ENCODE peak calls at places on chromosome 21, in five cellular contexts. J is dorsolateral prefrontal cortex, N is psoas muscle, M is aorta, D is thoracic aorta. Z is an unnamed sample.

GRCh38 chr21:37145635-37146111 is 72.6 kb downstream of the TTC3 start:
- DNase-seq in J (no peak), N (no peak), M (no peak), D (no peak), Z (no peak)

GRCh38 chr21:40425981-40426380 is 421.0 kb downstream of the DSCAM start:
- DNase-seq in J (no peak), N (no peak), M (no peak), D (no peak), Z (no peak)

GRCh38 chr21:14013056-14013603 is 197.6 kb downstream of the LIPI start:
- DNase-seq in J (no peak), N (no peak), M (no peak), D (no peak), Z (no peak)

GRCh38 chr21:17660449-17660848 is 47.7 kb upstream of the BTG3 start:
- DNase-seq in J (no peak), N (no peak), M (no peak), D (no peak), Z (no peak)

GRCh38 chr21:31330144-31330483 is 13.9 kb downstream of the TIAM1 start:
- DNase-seq in J (no peak), N (no peak), M (no peak), D (no peak), Z (no peak)

GRCh38 chr21:44872568-44873355 is 728 bp downstream of the PTTG1IP start:
- DNase-seq in J (peak), N (peak), M (peak), D (peak), Z (no peak)

GRCh38 chr21:28436286-28436932 is 556.3 kb downstream of the LTN1 start:
- DNase-seq in J (no peak), N (no peak), M (no peak), D (no peak), Z (no peak)

GRCh38 chr21:35924714-35925301 is 135.5 kb downstream of the SETD4 start:
- DNase-seq in J (no peak), N (peak), M (no peak), D (no peak), Z (peak)

GRCh38 chr21:38804030-38804616 is 1.6 kb upstream of the ETS2 start:
- DNase-seq in J (no peak), N (no peak), M (no peak), D (no peak), Z (no peak)

GRCh38 chr21:36005018-36005417 is 55.3 kb downstream of the SETD4 start:
- DNase-seq in J (no peak), N (no peak), M (no peak), D (no peak), Z (no peak)

GRCh38 chr21:27047331-27048314 is 80.7 kb upstream of the ADAMTS5 start:
- DNase-seq in J (no peak), N (no peak), M (no peak), D (no peak), Z (no peak)

GRCh38 chr21:24265987-24266386 is 1341.3 kb downstream of the MRPL39 start:
- DNase-seq in J (no peak), N (no peak), M (no peak), D (no peak), Z (no peak)

DNA sequence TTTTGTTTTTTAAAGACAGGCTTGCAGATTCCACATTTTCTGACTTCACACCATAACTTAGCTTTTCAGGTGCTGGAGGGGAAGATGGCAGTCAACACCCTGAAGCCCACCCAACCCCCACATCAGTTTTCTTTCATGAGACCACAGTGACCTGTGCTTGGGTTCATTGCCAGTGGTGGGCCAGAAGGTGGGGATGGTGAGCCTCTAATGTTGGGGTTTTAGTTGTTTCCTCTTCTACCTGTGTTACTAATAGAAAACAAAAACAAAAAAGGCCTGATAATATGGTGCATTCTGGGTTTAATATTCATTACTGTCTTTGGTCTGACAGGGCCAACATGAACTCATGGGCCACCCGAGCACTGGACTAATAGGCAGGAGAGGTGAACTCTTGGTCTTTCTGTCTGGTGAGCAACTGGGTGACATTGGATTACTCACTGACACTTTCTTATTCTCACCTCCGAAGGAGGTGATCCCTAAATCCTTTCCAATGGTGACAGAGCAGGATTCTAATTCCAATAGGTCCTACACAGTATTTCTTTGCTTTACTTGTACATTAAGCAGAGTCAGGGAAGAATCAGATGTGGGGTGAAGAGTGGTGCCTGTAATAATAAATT is 132.8 kb downstream of the CLIC6 start:
- DNase-seq in J (no peak), N (no peak), M (no peak), D (no peak), Z (no peak)
- H3K27ac ChIP-seq in J (no peak), N (peak), M (no peak), D (no peak), Z (no peak)

DNA sequence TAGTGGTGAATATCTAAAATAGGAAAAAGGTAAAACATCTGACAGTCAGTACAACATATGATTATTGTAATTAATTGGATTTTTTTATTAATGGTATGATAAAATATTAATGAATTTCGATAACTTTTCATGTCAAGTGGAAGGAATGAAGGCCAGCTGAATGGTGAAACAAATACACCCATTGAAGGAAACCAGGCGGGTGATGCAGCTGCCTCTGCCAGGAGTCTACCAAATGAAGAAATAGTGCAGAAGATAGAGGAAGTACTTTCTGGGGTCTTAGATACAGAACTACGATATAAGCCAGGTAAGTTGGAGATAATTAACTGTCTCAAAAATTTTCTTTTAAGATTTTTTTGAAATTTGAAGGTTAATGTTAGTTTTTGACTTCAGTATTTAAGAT is 3.2 kb downstream of the SON start:
- DNase-seq in J (no peak), N (no peak), M (no peak), D (no peak), Z (no peak)
- H3K27ac ChIP-seq in J (no peak), N (peak), M (no peak), D (no peak), Z (no peak)

DNA sequence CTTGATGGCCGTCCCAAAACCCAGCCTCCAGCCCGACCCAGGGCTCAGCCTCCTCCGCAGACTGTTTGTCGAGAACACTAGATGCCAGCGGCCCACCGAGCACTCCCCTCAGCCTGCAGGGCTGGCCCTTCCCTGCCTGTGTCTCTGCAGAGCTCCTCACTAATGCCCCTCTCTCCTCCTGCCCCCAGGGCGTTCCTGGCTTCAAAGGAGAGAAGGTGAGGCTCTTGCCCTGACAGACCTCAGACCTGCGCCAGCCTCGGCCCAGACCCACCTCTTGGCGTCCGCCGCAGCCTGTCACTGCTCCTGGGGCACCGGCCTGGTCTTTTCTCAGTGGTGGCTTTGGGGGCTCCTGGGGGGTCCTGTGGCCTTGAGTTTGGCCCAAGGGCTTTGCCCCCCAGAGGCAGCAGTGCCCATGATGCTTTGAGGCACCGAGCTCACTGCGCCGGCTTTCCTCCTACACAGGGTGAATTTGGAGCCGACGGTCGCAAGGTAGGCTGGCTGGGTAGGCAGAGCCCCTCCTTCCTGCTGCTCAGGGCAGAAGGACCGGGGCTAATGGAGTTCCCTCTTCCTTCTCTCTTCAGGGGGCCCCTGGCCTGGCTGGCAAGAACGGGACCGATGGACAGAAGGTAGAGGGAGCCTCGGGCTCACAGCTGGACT is 18.4 kb downstream of the COL6A2 start:
- DNase-seq in J (peak), N (peak), M (peak), D (no peak), Z (peak)
- H3K27ac ChIP-seq in J (no peak), N (no peak), M (no peak), D (no peak), Z (no peak)

GRCh38 chr21:46029201-46029924 is 47.8 kb downstream of the COL6A1 start:
- DNase-seq in J (no peak), N (no peak), M (no peak), D (no peak), Z (no peak)
- H3K27ac ChIP-seq in J (no peak), N (no peak), M (no peak), D (no peak), Z (no peak)

DNA sequence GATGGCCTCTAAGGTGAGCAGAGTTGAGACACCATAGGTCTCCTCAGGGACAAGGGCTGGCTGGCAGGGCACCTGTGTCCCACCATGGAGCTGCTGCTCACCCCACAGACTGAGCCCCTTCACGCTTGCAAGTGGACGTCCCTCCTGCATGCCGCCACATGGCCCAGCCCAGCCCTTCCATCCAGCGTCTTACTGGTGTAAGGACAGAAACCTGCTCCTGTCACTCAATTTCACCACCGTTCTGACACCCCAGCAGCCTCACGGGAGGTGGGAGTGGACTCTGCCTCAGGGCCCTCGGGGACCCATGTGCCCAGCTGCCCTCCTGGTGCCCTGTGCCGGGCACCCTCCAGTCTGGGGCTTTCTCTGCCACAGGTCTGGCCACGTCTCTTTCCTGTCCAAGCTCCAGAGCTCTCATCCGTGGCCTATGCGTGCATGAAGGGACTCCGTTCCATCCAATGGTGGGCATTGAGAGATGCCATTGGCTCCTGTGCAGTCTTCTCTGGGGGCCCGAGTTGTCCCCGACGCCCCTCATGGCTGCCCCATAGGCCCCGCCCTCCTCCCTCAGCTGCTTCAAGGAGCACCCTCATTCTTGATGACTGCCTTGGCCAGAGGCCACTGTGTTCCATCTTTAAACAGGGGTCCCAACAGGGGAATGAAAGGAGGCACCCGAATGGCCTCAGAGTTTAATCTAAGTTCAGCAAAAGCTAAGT is 42.6 kb upstream of the COL6A1 start:
- DNase-seq in J (no peak), N (peak), M (no peak), D (no peak), Z (no peak)
- H3K27ac ChIP-seq in J (no peak), N (no peak), M (no peak), D (no peak), Z (no peak)

GRCh38 chr21:43346551-43346950 is 80.4 kb downstream of the SIK1 start:
- DNase-seq in J (no peak), N (no peak), M (no peak), D (no peak), Z (no peak)
- H3K27ac ChIP-seq in J (no peak), N (no peak), M (no peak), D (no peak), Z (no peak)